ENCODE peak calls at places on chromosomes 7 and 10, in six cellular contexts. A is Panc1, E is psoas muscle, R is K562, W is H9, M is spleen. B is an unnamed sample.
A peak's percentile ranks its signal among the peaks of the same experiment; 100 is the strongest.

GRCh38 chr10:50538473-50539398 is 85.0 kb downstream of the SGMS1 start:
- DNase-seq in A (no peak), E (no peak), R (peak; percentile 59), W (no peak), M (peak; percentile 74), B (no peak)

GRCh38 chr7:35492451-35493175 is 202.3 kb downstream of the HERPUD2 start:
- DNase-seq in A (no peak), E (no peak), R (no peak), W (no peak), M (no peak), B (no peak)

GRCh38 chr7:22890773-22891172 is 68.1 kb upstream of the TOMM7 start:
- DNase-seq in A (no peak), E (no peak), R (no peak), W (no peak), M (no peak), B (no peak)

GRCh38 chr7:132837529-132837928 is 244.4 kb downstream of the CHCHD3 start:
- DNase-seq in A (no peak), E (no peak), R (no peak), W (no peak), M (no peak), B (no peak)

GRCh38 chr7:6691609-6692106 is 15.1 kb downstream of the ZNF12 start:
- DNase-seq in A (no peak), E (no peak), R (no peak), W (no peak), M (no peak), B (no peak)

GRCh38 chr10:78972160-78972946 is 96.4 kb upstream of the ZMIZ1 start:
- DNase-seq in A (peak; percentile 57), E (peak; percentile 90), R (peak; percentile 87), W (peak; percentile 39), M (no peak), B (peak; percentile 61)

GRCh38 chr7:8296362-8296659 is 34.3 kb upstream of the ICA1 start:
- DNase-seq in A (no peak), E (no peak), R (no peak), W (no peak), M (no peak), B (no peak)

GRCh38 chr10:89207801-89208551 is 859 bp upstream of the CH25H start:
- DNase-seq in A (peak; percentile 4), E (peak; percentile 59), R (no peak), W (peak; percentile 59), M (peak; percentile 87), B (peak; percentile 73)

GRCh38 chr10:123588386-123588914 is 77.7 kb upstream of the GPR26 start:
- DNase-seq in A (no peak), E (no peak), R (no peak), W (peak; percentile 24), M (no peak), B (no peak)

GRCh38 chr7:155969192-155969929 is 157.1 kb upstream of the SHH start:
- DNase-seq in A (no peak), E (no peak), R (no peak), W (peak; percentile 23), M (peak; percentile 33), B (no peak)

GRCh38 chr10:48609441-48609840 is 4.6 kb upstream of the ARHGAP22 start:
- DNase-seq in A (no peak), E (no peak), R (no peak), W (no peak), M (no peak), B (no peak)

GRCh38 chr10:12602557-12602956 is 253.2 kb downstream of the CAMK1D start:
- DNase-seq in A (no peak), E (no peak), R (no peak), W (no peak), M (no peak), B (no peak)

GRCh38 chr7:2820508-2820934 is 23.6 kb downstream of the GNA12 start:
- DNase-seq in A (peak; percentile 82), E (peak; percentile 79), R (no peak), W (no peak), M (no peak), B (peak; percentile 81)

GRCh38 chr7:83793558-83793957 is 144.6 kb upstream of the SEMA3E start:
- DNase-seq in A (no peak), E (no peak), R (no peak), W (no peak), M (no peak), B (no peak)

GRCh38 chr10:110822708-110823291 is 48.9 kb upstream of the PDCD4 start:
- DNase-seq in A (no peak), E (no peak), R (no peak), W (peak; percentile 73), M (no peak), B (no peak)

GRCh38 chr10:107666214-107666613 is 501.7 kb upstream of the SORCS1 start:
- DNase-seq in A (no peak), E (no peak), R (no peak), W (no peak), M (no peak), B (no peak)

GRCh38 chr7:135758531-135758932 is 9.9 kb upstream of the FAM180A start:
- DNase-seq in A (no peak), E (peak; percentile 28), R (no peak), W (peak; percentile 44), M (no peak), B (no peak)

GRCh38 chr10:22335204-22335956 is 9.9 kb upstream of the SPAG6 start:
- DNase-seq in A (no peak), E (peak; percentile 48), R (no peak), W (peak; percentile 71), M (peak; percentile 90), B (peak; percentile 71)

GRCh38 chr7:35647171-35647574 is 47.8 kb downstream of the HERPUD2 start:
- DNase-seq in A (no peak), E (no peak), R (no peak), W (peak; percentile 46), M (no peak), B (no peak)

GRCh38 chr10:97721871-97722780 is 8.6 kb downstream of the MARVELD1 start:
- DNase-seq in A (no peak), E (no peak), R (no peak), W (no peak), M (peak; percentile 30), B (no peak)

GRCh38 chr10:132931258-132931657 is 11.1 kb downstream of the CFAP46 start:
- DNase-seq in A (no peak), E (no peak), R (no peak), W (no peak), M (no peak), B (no peak)

GRCh38 chr7:3210531-3210930 is 90.5 kb upstream of the SDK1 start:
- DNase-seq in A (no peak), E (no peak), R (no peak), W (peak; percentile 59), M (peak; percentile 33), B (no peak)

DNA sequence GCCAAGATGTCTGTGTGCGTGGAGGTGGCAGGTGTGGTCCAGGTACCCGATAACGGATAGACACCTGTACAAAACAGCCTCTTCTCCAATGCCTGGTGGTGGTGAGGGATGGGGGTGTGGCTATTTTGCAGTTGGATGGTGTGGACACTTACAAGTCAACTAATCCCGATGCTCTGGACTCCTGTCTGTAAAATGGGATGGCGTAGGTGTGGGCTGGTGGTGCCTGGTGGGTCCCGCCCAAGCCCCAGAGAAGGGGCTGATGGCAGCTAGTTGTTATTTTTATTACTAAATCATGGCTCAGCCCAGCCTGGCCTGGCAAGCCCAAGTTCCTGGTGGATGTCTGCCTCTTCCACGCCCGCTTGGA is 22.3 kb downstream of the GTF2IRD1 start:
- DNase-seq in A (no peak), E (no peak), R (no peak), W (no peak), M (no peak), B (no peak)
- TF ChIP-seq CTCF in A (no peak), E (no peak), R (no peak), W (no peak), M (no peak), B (no peak)

GRCh38 chr10:95266674-95267095 is 24.1 kb downstream of the PDLIM1 start:
- DNase-seq in A (no peak), E (no peak), R (peak; percentile 64), W (no peak), M (no peak), B (no peak)

GRCh38 chr10:95263864-95264226 is 27.0 kb downstream of the PDLIM1 start:
- DNase-seq in A (no peak), E (no peak), R (no peak), W (no peak), M (no peak), B (no peak)

GRCh38 chr10:95267261-95267660 is 23.5 kb downstream of the PDLIM1 start:
- DNase-seq in A (no peak), E (no peak), R (no peak), W (no peak), M (no peak), B (no peak)

GRCh38 chr10:95264227-95265051 is 26.4 kb downstream of the PDLIM1 start:
- DNase-seq in A (no peak), E (no peak), R (no peak), W (peak; percentile 73), M (no peak), B (no peak)

GRCh38 chr10:95265572-95265971 is 25.2 kb downstream of the PDLIM1 start:
- DNase-seq in A (no peak), E (no peak), R (no peak), W (no peak), M (no peak), B (no peak)
- H3K27ac ChIP-seq in A (no peak overlapping the region), E (no peak overlapping the region), R (no peak overlapping the region), W (peak overlapping the region; percentile 54), M (no peak overlapping the region), B (peak overlapping the region; percentile 85)

GRCh38 chr10:84571146-84571545 is 242.8 kb downstream of the CCSER2 start:
- DNase-seq in A (no peak), E (no peak), R (no peak), W (no peak), M (no peak), B (no peak)

DNA sequence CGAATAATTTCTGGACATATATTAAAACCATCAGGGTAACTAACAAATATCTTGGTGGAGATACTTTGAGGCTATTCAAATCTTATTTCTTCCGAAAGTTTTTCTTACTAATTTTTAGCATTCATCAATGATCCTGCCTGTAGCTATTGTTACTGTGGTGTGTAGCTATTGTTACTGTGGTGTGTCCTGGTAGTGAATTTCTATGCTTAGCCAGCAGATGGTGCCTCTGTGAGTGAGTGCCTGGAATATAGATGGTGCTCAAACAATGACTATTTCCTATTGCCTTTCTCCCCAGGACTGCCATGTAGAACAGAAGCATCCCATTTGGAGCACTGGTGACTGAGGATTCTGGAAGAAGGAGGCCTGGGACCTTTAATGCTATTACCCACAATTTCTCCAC is 245.7 kb downstream of the CCSER2 start:
- DNase-seq in A (no peak), E (no peak), R (no peak), W (no peak), M (no peak), B (no peak)
- TF ChIP-seq CTCF in A (peak; percentile 56), E (no peak), R (no peak), W (peak; percentile 56), M (no peak), B (no peak)

GRCh38 chr10:30990351-30990750 is 41.3 kb downstream of the ZNF438 start:
- DNase-seq in A (no peak), E (no peak), R (no peak), W (no peak), M (no peak), B (no peak)

GRCh38 chr10:30991647-30992011 is 40.0 kb downstream of the ZNF438 start:
- DNase-seq in A (no peak), E (no peak), R (no peak), W (no peak), M (no peak), B (no peak)

GRCh38 chr10:30987463-30987862 is 44.2 kb downstream of the ZNF438 start:
- DNase-seq in A (no peak), E (no peak), R (no peak), W (no peak), M (no peak), B (no peak)

GRCh38 chr10:30990971-30991646 is 40.6 kb downstream of the ZNF438 start:
- DNase-seq in A (no peak), E (no peak), R (no peak), W (no peak), M (no peak), B (no peak)

GRCh38 chr10:30988831-30989458 is 42.7 kb downstream of the ZNF438 start:
- DNase-seq in A (no peak), E (no peak), R (no peak), W (no peak), M (no peak), B (no peak)
- H3K27ac ChIP-seq in A (no peak overlapping the region), E (peak overlapping the region; percentile 51), R (no peak overlapping the region), W (no peak overlapping the region), M (peak overlapping the region; percentile 61), B (peak overlapping the region; percentile 13)

B was measured in lower lobe of right lung.